ENCODE peak calls at places on chromosome 20, in four cellular contexts. F is WTC11, E is ascending aorta, P is coronary artery. Z is an unnamed sample.

GRCh38 chr20:31620246-31620645 is 15.2 kb downstream of the ID1 start:
- DNase-seq in E (no peak), F (no peak), P (no peak), Z (no peak)

GRCh38 chr20:20731945-20732296 is 19.5 kb upstream of the RALGAPA2 start:
- DNase-seq in E (no peak), P (no peak), F (no peak), Z (no peak)

GRCh38 chr20:56259948-56260347 is 11.4 kb downstream of the MC3R start:
- DNase-seq in P (no peak), E (no peak), F (no peak), Z (no peak)

GRCh38 chr20:59788811-59789210 is 144.6 kb downstream of the SYCP2 start:
- DNase-seq in P (no peak), F (no peak), E (no peak), Z (no peak)

GRCh38 chr20:19260412-19261090 is 48.1 kb downstream of the SLC24A3 start:
- DNase-seq in F (no peak), P (peak; percentile 55), E (peak; percentile 46), Z (no peak)

GRCh38 chr20:54429364-54429763 is 46.0 kb upstream of the DOK5 start:
- DNase-seq in P (no peak), F (no peak), E (no peak), Z (no peak)

GRCh38 chr20:6122873-6123649 is at the start of gene FERMT1:
- DNase-seq in P (no peak), F (peak; percentile 71), E (no peak), Z (no peak)

GRCh38 chr20:251352-251751 is 6.2 kb upstream of the DEFB132 start:
- DNase-seq in E (no peak), F (no peak), P (no peak), Z (no peak)

GRCh38 chr20:43658068-43658722 is 8.7 kb upstream of the MYBL2 start:
- DNase-seq in E (no peak), P (no peak), F (no peak), Z (no peak)

GRCh38 chr20:34045930-34046329 is 52.2 kb downstream of the RALY start:
- DNase-seq in P (no peak), E (no peak), F (peak; percentile 25), Z (no peak)

GRCh38 chr20:10002871-10003270 is 31.9 kb upstream of the ANKEF1 start:
- DNase-seq in P (no peak), E (no peak), F (no peak), Z (no peak)

GRCh38 chr20:46694484-46694883 is 5.2 kb upstream of the TP53RK start:
- DNase-seq in F (no peak), P (no peak), E (no peak), Z (no peak)

GRCh38 chr20:58432190-58432954 is 43.3 kb downstream of the VAPB start:
- DNase-seq in F (no peak), E (no peak), P (no peak), Z (no peak)

GRCh38 chr20:42549496-42549895 is 640.2 kb downstream of the PTPRT start:
- DNase-seq in P (no peak), E (no peak), F (no peak), Z (no peak)

GRCh38 chr20:60345106-60345505 is 386.9 kb downstream of the CDH26 start:
- DNase-seq in P (no peak), F (peak; percentile 21), E (no peak), Z (no peak)

GRCh38 chr20:46229478-46229877 is 78.8 kb downstream of the CDH22 start:
- DNase-seq in P (no peak), F (no peak), E (no peak), Z (no peak)

GRCh38 chr20:34111057-34111711 is 859 bp downstream of the EIF2S2 start:
- DNase-seq in E (no peak), F (no peak), P (peak; percentile 77), Z (no peak)

GRCh38 chr20:8473459-8473858 is 341.4 kb downstream of the PLCB1 start:
- DNase-seq in F (no peak), P (no peak), E (no peak), Z (no peak)

GRCh38 chr20:4217349-4217761 is 202.0 kb upstream of the RNF24 start:
- DNase-seq in F (no peak), E (no peak), P (no peak), Z (no peak)

GRCh38 chr20:51354769-51355319 is 187.7 kb downstream of the NFATC2 start:
- DNase-seq in P (no peak), E (no peak), F (no peak), Z (no peak)

GRCh38 chr20:1631309-1632227 is 11.8 kb upstream of the SIRPB1 start:
- DNase-seq in F (no peak), E (no peak), P (no peak), Z (no peak)
- TF ChIP-seq CTCF in F (no peak), E (no peak), P (no peak), Z (no peak)

GRCh38 chr20:53331151-53331973 is 262.3 kb downstream of the ZNF217 start:
- DNase-seq in F (no peak), E (no peak), P (no peak), Z (no peak)
- TF ChIP-seq CTCF in F (no peak), E (no peak), P (no peak), Z (no peak)

DNA sequence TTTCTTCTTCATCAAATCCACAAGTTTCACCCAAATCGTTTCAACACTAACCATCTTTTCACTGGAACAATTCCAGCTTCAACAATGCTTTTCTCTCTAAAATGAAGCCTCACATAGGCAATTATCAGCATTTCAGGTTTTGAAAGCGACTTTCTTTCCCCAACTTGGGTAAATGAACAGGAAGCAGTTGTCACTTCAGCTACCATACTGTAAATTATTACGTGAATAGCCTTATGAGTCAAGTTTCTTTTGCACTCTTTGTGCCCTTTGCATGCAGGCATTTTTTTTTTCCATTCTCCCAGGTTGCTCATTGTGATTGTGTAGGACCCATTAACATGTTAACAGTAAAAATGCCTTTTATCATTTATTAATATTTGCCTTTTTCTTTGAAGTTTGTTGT is 121.7 kb upstream of the BTBD3 start:
- DNase-seq in F (no peak), P (no peak), E (no peak), Z (no peak)
- TF ChIP-seq CTCF in F (no peak), P (no peak), E (no peak), Z (no peak)

GRCh38 chr20:17273711-17274110 is 46.9 kb downstream of the PCSK2 start:
- DNase-seq in P (no peak), E (no peak), F (no peak), Z (no peak)
- TF ChIP-seq CTCF in P (no peak), E (no peak), F (no peak), Z (no peak)

DNA sequence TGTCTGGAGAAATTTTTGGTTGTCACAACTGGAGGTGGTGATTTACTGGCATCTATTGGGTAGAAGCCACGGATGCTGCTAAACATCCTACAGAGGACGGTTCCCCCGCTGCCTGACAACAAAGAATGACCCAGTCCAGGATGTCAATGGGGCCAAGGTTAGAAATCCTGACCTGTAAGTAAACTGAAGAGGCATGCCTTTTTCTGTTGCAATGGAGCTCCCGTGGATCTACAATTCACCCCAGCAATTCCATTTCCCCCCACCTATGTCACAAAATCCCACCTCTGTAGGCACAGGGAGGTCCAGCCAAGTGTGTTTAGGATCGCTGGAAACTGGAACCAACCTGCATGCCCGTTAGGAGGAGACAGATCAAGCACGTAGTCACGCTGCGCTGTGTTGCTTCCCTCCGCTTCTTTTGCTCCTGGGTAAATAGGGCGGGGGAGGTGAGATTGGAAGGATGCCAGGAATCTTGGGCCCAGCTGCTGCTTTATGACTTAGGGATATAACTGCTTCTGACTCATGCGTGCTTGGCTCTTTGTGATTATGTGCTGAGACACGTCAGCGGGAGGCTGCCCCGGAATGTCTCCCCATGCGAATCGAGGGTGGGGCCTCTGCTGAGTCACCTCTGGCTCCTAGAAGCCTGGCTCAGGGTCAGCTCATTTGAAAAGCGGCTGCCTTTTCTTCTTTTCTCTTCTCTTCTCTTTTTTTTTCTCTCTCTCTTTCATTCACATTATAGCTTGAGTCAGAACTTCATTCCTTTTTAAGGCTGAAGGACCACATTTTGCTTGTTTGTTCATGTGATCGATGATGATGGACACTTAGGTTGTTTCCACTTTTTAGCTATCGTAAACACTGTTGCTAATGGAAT is 12.4 kb upstream of the PEDS1 start:
- DNase-seq in E (peak; percentile 100), F (peak; percentile 82), P (peak; percentile 99), Z (peak; percentile 89)
- TF ChIP-seq CTCF in E (no peak), F (no peak), P (no peak), Z (no peak)

GRCh38 chr20:29741894-29742698 is 1515.4 kb upstream of the DEFB115 start:
- DNase-seq in F (no peak), E (no peak), P (no peak), Z (no peak)
- TF ChIP-seq CTCF in F (no peak), E (no peak), P (no peak), Z (no peak)

DNA sequence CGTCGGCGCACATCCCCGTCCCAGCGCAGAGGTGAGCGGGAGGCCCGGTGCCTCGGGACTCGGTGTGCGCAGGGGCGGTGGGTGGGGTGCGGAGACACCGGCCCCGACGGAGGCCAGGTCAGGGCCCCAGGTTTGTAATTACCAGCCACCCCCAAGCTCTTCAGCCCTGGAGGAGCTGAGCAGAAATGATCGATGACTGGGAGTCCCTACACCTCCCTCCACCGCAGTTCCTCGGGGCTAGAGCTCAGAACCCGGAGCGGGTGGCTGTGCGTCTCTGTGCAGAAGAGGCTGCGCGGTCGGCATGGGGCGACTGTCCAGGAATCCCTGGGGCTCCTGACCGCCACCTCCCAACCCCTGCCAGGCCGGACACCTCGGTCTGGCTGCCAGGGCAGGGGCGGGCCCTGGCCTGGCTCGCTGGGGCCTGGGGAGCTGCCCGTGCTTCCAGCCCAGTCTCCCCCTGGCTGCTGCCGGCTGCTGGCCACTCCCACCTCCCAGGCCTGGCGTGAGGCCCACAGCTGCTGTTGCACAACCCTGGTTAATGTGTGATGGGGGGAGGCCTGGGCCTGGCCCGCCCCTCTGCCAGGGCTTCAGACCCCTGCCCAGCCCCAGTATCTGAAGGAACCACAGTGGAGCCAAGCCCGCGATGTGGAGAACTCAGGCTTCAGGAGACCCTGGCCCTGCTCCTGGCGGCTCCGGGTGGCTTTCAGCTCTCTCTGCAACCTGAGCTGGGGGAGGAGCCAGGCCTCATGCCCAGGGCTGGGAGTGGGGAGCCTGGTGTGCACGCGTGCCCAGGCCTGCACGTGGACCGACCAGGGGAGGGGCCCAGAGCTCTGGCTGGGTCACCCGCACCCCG is 1.2 kb downstream of the SLC2A4RG start:
- DNase-seq in P (peak; percentile 95), E (peak; percentile 95), F (peak; percentile 75), Z (peak; percentile 89)
- TF ChIP-seq CTCF in P (no peak), E (peak; percentile 30), F (no peak), Z (no peak)

DNA sequence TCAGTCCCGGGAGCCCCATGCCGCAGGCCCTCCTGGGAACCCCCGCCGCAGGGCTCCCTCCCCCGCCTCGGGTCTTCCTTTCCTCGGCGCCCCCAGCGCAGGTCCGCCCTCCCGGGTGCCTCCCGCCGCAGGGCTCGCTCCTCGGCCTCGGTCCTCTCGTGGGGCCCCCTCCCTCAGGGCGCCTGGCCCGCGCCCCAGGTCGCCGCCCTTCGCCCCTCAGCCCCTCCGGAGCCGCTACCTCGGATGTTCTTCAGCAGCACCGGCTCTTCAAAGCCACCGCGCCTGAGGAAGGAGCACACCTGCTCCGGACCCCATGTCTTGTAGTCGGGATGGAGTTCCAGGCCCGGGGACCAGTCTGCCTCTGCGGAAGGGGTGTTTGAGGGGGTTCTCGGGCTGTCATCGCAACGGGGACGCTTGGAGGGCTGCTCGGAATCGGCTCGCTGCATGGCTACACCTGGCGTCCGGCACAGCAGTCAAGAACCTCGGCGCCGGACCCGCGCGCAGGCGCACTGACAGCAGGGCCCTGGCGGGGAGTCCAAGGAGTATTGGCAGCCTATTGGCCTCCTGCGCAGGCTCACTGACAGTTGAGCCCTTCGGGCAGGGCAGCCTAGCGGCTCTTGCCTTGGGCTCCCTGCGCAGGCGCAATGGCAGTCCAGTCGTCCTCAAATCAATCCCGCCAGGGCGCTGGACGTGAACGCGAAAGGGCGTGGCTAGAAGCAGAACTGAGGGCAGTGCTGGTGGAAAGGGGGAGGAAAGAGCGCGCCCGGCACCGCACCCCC is at the start of gene SAMHD1:
- DNase-seq in E (peak; percentile 98), F (peak; percentile 97), P (peak; percentile 99), Z (peak; percentile 82)
- TF ChIP-seq CTCF in E (no peak), F (no peak), P (no peak), Z (no peak)

Z was measured in omental fat pad.